ENCODE peak calls at places on chromosomes 1 and 21, in four cellular contexts. K is kidney glomerular epithelial cell, Z is GM03348, O is EL. B is an unnamed sample.

GRCh38 chr1:52032785-52033131 is 852 bp downstream of the KTI12 start:
- DNase-seq in K (no peak), Z (peak), O (peak), B (peak)

GRCh38 chr21:43295016-43295958 is 126.5 kb downstream of the CRYAA start:
- DNase-seq in K (no peak), Z (no peak), O (no peak), B (no peak)

GRCh38 chr1:228528612-228529011 is 41.4 kb downstream of the RNF187 start:
- DNase-seq in K (no peak), Z (no peak), O (no peak), B (no peak)

GRCh38 chr1:11550664-11551283 is 71.8 kb downstream of the DISP3 start:
- DNase-seq in K (peak), Z (peak), O (peak), B (peak)

GRCh38 chr21:28333455-28334108 is 659.1 kb downstream of the LTN1 start:
- DNase-seq in K (peak), Z (peak), O (peak), B (peak)

GRCh38 chr1:78840447-78841251 is 165.9 kb downstream of the ADGRL4 start:
- DNase-seq in K (peak), Z (peak), O (peak), B (peak)

GRCh38 chr1:109298666-109299086 is 8.1 kb downstream of the MYBPHL start:
- DNase-seq in K (peak), Z (peak), O (peak), B (peak)

GRCh38 chr1:11707621-11708276 is 16.2 kb downstream of the DRAXIN start:
- DNase-seq in K (no peak), Z (no peak), O (no peak), B (no peak)

GRCh38 chr1:934991-935750 is 11.4 kb downstream of the SAMD11 start:
- DNase-seq in K (no peak), Z (no peak), O (no peak), B (no peak)

GRCh38 chr21:33401617-33401967 is 1.6 kb upstream of the IFNGR2 start:
- DNase-seq in K (no peak), Z (peak), O (peak), B (peak)

GRCh38 chr1:1089731-1090423 is 15.8 kb upstream of the RNF223 start:
- DNase-seq in K (no peak), Z (no peak), O (no peak), B (no peak)

GRCh38 chr1:101317590-101317989 is 80.8 kb downstream of the S1PR1 start:
- DNase-seq in K (no peak), Z (no peak), O (no peak), B (no peak)

GRCh38 chr1:116448785-116449385 is 75.8 kb downstream of the ATP1A1 start:
- DNase-seq in K (peak), Z (no peak), O (peak), B (no peak)

GRCh38 chr1:15062479-15063099 is 91.0 kb upstream of the TMEM51 start:
- DNase-seq in K (peak), Z (no peak), O (no peak), B (no peak)

GRCh38 chr21:44572959-44573583 is 458 bp upstream of the KRTAP10-4 start:
- DNase-seq in K (no peak), Z (no peak), O (no peak), B (no peak)

GRCh38 chr1:59408608-59409007 is 111.7 kb downstream of the FGGY start:
- DNase-seq in K (no peak), Z (no peak), O (no peak), B (peak)

GRCh38 chr1:32273389-32274208 is 18.3 kb upstream of the HDAC1 start:
- DNase-seq in K (peak), Z (no peak), O (no peak), B (no peak)

GRCh38 chr21:36700961-36701911 is 2.3 kb downstream of the SIM2 start:
- DNase-seq in K (no peak), Z (no peak), O (no peak), B (no peak)

GRCh38 chr1:7358346-7358745 is 412.8 kb upstream of the VAMP3 start:
- DNase-seq in K (no peak), Z (no peak), O (no peak), B (no peak)

GRCh38 chr1:24933468-24933867 is 3.4 kb upstream of the RUNX3 start:
- DNase-seq in K (no peak), Z (no peak), O (no peak), B (no peak)

GRCh38 chr1:75870951-75871350 is 61.3 kb downstream of the ASB17 start:
- DNase-seq in K (no peak), Z (no peak), O (no peak), B (no peak)

GRCh38 chr1:234579967-234580366 is 30.0 kb downstream of the IRF2BP2 start:
- DNase-seq in K (no peak), Z (no peak), O (no peak), B (no peak)

GRCh38 chr1:187763976-187764375 is 935.2 kb downstream of the PLA2G4A start:
- DNase-seq in K (no peak), Z (no peak), O (no peak), B (no peak)

GRCh38 chr1:61080408-61081134 is 1.8 kb upstream of the NFIA start:
- DNase-seq in K (no peak), Z (no peak), O (no peak), B (no peak)

GRCh38 chr1:25197235-25197930 is 34.9 kb downstream of the SYF2 start:
- DNase-seq in K (no peak), Z (no peak), O (no peak), B (no peak)

GRCh38 chr1:32978854-32979253 is 14.2 kb upstream of the RNF19B start:
- DNase-seq in K (no peak), Z (no peak), O (no peak), B (no peak)

GRCh38 chr1:44650159-44650831 is 24.0 kb downstream of the TMEM53 start:
- DNase-seq in K (no peak), Z (no peak), O (no peak), B (no peak)

GRCh38 chr1:17075470-17076255 is 21.8 kb upstream of the SDHB start:
- DNase-seq in K (peak), Z (peak), O (peak), B (peak)

GRCh38 chr1:109240158-109241152 is 8.9 kb upstream of the CELSR2 start:
- DNase-seq in K (no peak), Z (peak), O (peak), B (peak)

GRCh38 chr1:90400121-90400520 is 317.0 kb downstream of the BARHL2 start:
- DNase-seq in K (no peak), Z (no peak), O (peak), B (no peak)

GRCh38 chr1:147840909-147841308 is 61.7 kb upstream of the GJA8 start:
- DNase-seq in K (no peak), Z (peak), O (no peak), B (no peak)

GRCh38 chr1:225447649-225448048 is 19.8 kb upstream of the LBR start:
- DNase-seq in K (no peak), Z (peak), O (no peak), B (peak)